ENCODE peak calls at places on chromosomes 4 and X, in four cellular contexts. O is left colon, N is RPMI8226, Z is body of pancreas. Q is an unnamed sample.

GRCh38 chrX:14027031-14027430 is 2.7 kb downstream of the GEMIN8 start:
- DNase-seq in O (no peak), N (peak; percentile 81), Z (peak; percentile 44), Q (no peak)

GRCh38 chr4:87209696-87210095 is 10.7 kb downstream of the KLHL8 start:
- DNase-seq in O (peak; percentile 38), N (no peak), Z (no peak), Q (peak; percentile 87)

GRCh38 chr4:159105761-159106243 is 2.9 kb downstream of the RAPGEF2 start:
- DNase-seq in O (no peak), N (no peak), Z (peak; percentile 26), Q (no peak)

GRCh38 chrX:47618923-47619485 is 653 bp downstream of the SYN1 start:
- DNase-seq in O (no peak), N (no peak), Z (no peak), Q (no peak)

GRCh38 chrX:110322603-110323002 is 4.7 kb upstream of the AMMECR1 start:
- DNase-seq in O (no peak), N (no peak), Z (no peak), Q (no peak)

GRCh38 chr4:4426511-4427477 is 39.9 kb downstream of the NSG1 start:
- DNase-seq in O (no peak), N (no peak), Z (no peak), Q (no peak)

GRCh38 chr4:77193511-77194236 is 36.7 kb downstream of the CCNG2 start:
- DNase-seq in O (peak; percentile 55), N (peak; percentile 77), Z (peak; percentile 35), Q (peak; percentile 91)

GRCh38 chrX:1551959-1552546 is 15.1 kb upstream of the P2RY8 start:
- DNase-seq in O (no peak), N (no peak), Z (no peak), Q (no peak)

GRCh38 chr4:164136181-164136616 is 617.7 kb upstream of the SMIM31 start:
- DNase-seq in O (no peak), N (peak; percentile 15), Z (no peak), Q (no peak)

GRCh38 chr4:128590034-128590740 is 219.3 kb upstream of the JADE1 start:
- DNase-seq in O (no peak), N (no peak), Z (peak; percentile 53), Q (no peak)

GRCh38 chrX:23223169-23223568 is 111.5 kb upstream of the PTCHD1 start:
- DNase-seq in O (no peak), N (no peak), Z (no peak), Q (no peak)

Q was measured in Kasumi-1.